ENCODE peak calls at places on chromosomes 11 and 22, in four cellular contexts. G is neuronal stem cell, P is PC-3, T is heart right ventricle. E is an unnamed sample. For H3K4me1, the result is how much of the 10 kb centered on the place peaks cover.

GRCh38 chr11:35330924-35331323 is 88.4 kb downstream of the SLC1A2 start:
- DNase-seq in G (no peak), T (no peak), P (no peak), E (no peak)

GRCh38 chr11:111305403-111305802 is 7.1 kb downstream of the POU2AF3 start:
- DNase-seq in T (no peak), G (no peak), P (no peak), E (no peak)

GRCh38 chr22:32850157-32850556 is 48.7 kb downstream of the TIMP3 start:
- DNase-seq in P (no peak), G (no peak), T (no peak), E (no peak)

GRCh38 chr11:72609045-72609444 is 65.2 kb downstream of the PDE2A start:
- DNase-seq in P (peak), G (no peak), T (no peak), E (no peak)

GRCh38 chr22:28810839-28811491 is 10.6 kb upstream of the XBP1 start:
- DNase-seq in P (no peak), T (no peak), G (no peak), E (no peak)

GRCh38 chr11:46122955-46123354 is 1.7 kb upstream of the PHF21A start:
- DNase-seq in P (peak), G (no peak), T (no peak), E (no peak)

GRCh38 chr11:28384418-28384817 is 276.2 kb downstream of the METTL15 start:
- DNase-seq in T (no peak), P (peak), G (no peak), E (peak)

GRCh38 chr11:93477684-93478234 is 65.4 kb downstream of the SMCO4 start:
- DNase-seq in T (no peak), G (peak), P (no peak), E (no peak)

GRCh38 chr11:32602657-32603410 is 19.2 kb downstream of the EIF3M start:
- DNase-seq in T (no peak), G (no peak), P (peak), E (no peak)

GRCh38 chr22:31241200-31241599 is 29.1 kb downstream of the LIMK2 start:
- DNase-seq in P (no peak), T (no peak), G (no peak), E (no peak)

GRCh38 chr11:83064011-83064410 is 7.7 kb downstream of the RAB30 start:
- DNase-seq in T (no peak), G (no peak), P (no peak), E (no peak)

GRCh38 chr22:17381237-17381913 is 12.1 kb downstream of the CECR2 start:
- DNase-seq in T (no peak), G (no peak), P (peak), E (no peak)

GRCh38 chr22:38700789-38701628 is at the start of gene JOSD1:
- DNase-seq in G (peak), P (peak), T (peak), E (peak)

GRCh38 chr11:4881188-4881587 is 512 bp upstream of the OR51T1 start:
- DNase-seq in T (no peak), P (no peak), G (no peak), E (no peak)

GRCh38 chr11:119567667-119568582 is 145.0 kb upstream of the THY1 start:
- DNase-seq in G (no peak), P (peak), T (no peak), E (peak)

GRCh38 chr11:119832536-119832935 is 103.5 kb upstream of the NECTIN1 start:
- DNase-seq in P (peak), T (peak), G (no peak), E (no peak)

GRCh38 chr11:71223081-71223405 is 29.3 kb downstream of the SHANK2 start:
- DNase-seq in P (no peak), G (no peak), T (no peak), E (no peak)

GRCh38 chr22:22005945-22006595 is 23.5 kb upstream of the TOP3B start:
- DNase-seq in G (no peak), P (no peak), T (no peak), E (no peak)

GRCh38 chr11:66768088-66768521 is 39.1 kb upstream of the SPTBN2 start:
- DNase-seq in P (no peak), T (no peak), G (no peak), E (no peak)

GRCh38 chr11:129315781-129316579 is 59.7 kb upstream of the BARX2 start:
- DNase-seq in T (no peak), P (peak), G (no peak), E (no peak)

GRCh38 chr11:28346209-28346608 is 238.0 kb downstream of the METTL15 start:
- DNase-seq in G (no peak), T (no peak), P (peak), E (no peak)

GRCh38 chr22:35258144-35258988 is 1.1 kb downstream of the HMGXB4 start:
- DNase-seq in P (peak), G (peak), T (no peak), E (no peak)

GRCh38 chr22:36811094-36811797 is 5.6 kb downstream of the PVALB start:
- DNase-seq in P (no peak), G (no peak), T (no peak), E (no peak)

GRCh38 chr22:35444685-35445399 is 44.9 kb downstream of the MCM5 start:
- DNase-seq in G (no peak), P (no peak), T (no peak), E (no peak)

GRCh38 chr11:5690216-5690615 is 626 bp downstream of the TRIM22 start:
- DNase-seq in P (no peak), T (no peak), G (no peak), E (no peak)

GRCh38 chr22:40967120-40967760 is 16.1 kb downstream of the RBX1 start:
- DNase-seq in G (no peak), P (no peak), T (no peak), E (no peak)

GRCh38 chr11:131770801-131771200 is 400.4 kb downstream of the NTM start:
- DNase-seq in T (no peak), P (no peak), G (no peak), E (no peak)

GRCh38 chr11:42901084-42901483 is 410.7 kb upstream of the API5 start:
- DNase-seq in T (no peak), P (no peak), G (no peak), E (no peak)

GRCh38 chr11:29171350-29171950 is 845.4 kb downstream of the KCNA4 start:
- DNase-seq in T (no peak), P (no peak), G (no peak), E (no peak)

GRCh38 chr11:9825315-9825714 is 161.4 kb downstream of the SWAP70 start:
- DNase-seq in P (peak), G (no peak), T (no peak), E (no peak)

GRCh38 chr11:83951521-83951920 is 665.4 kb upstream of the CCDC90B start:
- DNase-seq in T (no peak), P (no peak), G (no peak), E (no peak)

GRCh38 chr11:18171377-18172000 is 1.1 kb upstream of the MRGPRX4 start:
- DNase-seq in P (peak), T (no peak), G (peak), E (peak)

GRCh38 chr11:12173111-12173510 is 62.7 kb downstream of the MICAL2 start:
- DNase-seq in T (no peak), G (no peak), P (no peak), E (no peak)
- H3K4me1 ChIP-seq in T (under half), G (under half), P (half or more), E (half or more)

DNA sequence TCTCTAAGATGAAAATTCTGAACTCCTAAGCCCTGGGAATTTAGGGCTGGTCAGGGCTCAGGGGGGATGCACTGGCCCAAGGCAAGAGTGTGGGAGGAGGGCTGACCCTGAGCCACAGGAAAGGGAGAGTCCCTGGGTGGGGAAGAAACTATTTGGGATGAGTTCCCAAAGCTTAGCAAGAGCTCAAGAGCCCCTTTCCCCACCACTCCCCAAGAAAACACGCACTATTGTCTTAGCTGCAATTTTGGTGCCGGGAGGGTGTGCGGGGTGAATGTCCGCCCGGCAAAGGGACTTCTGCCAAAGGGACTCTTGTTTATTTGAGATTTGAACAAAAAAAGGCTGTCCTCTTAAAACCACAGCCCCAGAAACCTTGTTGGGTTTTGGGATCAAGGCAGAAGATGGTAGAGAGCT is 37.0 kb downstream of the KIAA1671 start:
- DNase-seq in T (no peak), G (no peak), P (no peak), E (no peak)
- H3K27ac ChIP-seq in T (peak), G (no peak), P (peak), E (no peak)

DNA sequence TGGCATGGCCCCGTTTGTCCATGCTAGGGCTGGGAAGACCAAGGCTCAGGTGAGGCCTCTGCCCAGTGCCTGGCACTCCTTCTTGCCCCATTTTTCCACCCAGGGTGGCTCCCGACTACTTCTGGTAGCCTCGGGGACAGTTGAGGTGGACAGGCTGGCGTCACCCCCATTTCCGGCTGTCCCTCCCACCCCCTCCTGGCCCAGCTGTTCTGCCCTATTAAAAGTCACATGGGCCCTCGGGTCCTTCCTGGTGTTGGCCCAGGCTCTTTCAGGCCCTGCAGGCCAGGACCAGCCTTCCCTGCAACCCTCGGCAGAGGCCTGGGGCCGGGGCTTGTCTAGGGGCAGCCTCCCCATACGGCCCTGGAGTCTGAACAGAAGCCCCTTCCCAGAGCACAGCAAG is 9.5 kb downstream of the CD81 start:
- DNase-seq in P (no peak), T (peak), G (no peak), E (no peak)
- H3K4me1 ChIP-seq in P (under half), T (half or more), G (under half), E (under half)

GRCh38 chr11:125338886-125339811 is 156.9 kb downstream of the FEZ1 start:
- DNase-seq in G (no peak), T (no peak), P (no peak), E (no peak)
- H3K27ac ChIP-seq in G (no peak), T (peak), P (no peak), E (no peak)

GRCh38 chr22:46061124-46061410 is 84.1 kb upstream of the WNT7B start:
- DNase-seq in T (no peak), P (no peak), G (no peak), E (no peak)

GRCh38 chr22:46062971-46063631 is 86.1 kb upstream of the WNT7B start:
- DNase-seq in P (no peak), T (no peak), G (no peak), E (no peak)

GRCh38 chr22:46062232-46062615 is 85.3 kb upstream of the WNT7B start:
- DNase-seq in G (no peak), P (no peak), T (no peak), E (no peak)

GRCh38 chr22:46060292-46061123 is 83.5 kb upstream of the WNT7B start:
- DNase-seq in T (no peak), P (peak), G (no peak), E (no peak)

GRCh38 chr22:46061431-46062231 is 84.7 kb upstream of the WNT7B start:
- DNase-seq in G (peak), P (no peak), T (no peak), E (no peak)
- H3K4me1 ChIP-seq in G (under half), P (half or more), T (under half), E (half or more)

GRCh38 chr11:86918943-86919342 is 36.3 kb downstream of the FZD4 start:
- DNase-seq in T (no peak), P (no peak), G (no peak), E (no peak)

GRCh38 chr11:86917577-86917976 is 37.6 kb downstream of the FZD4 start:
- DNase-seq in P (no peak), T (no peak), G (no peak), E (no peak)

GRCh38 chr11:86914836-86915519 is 40.2 kb downstream of the FZD4 start:
- DNase-seq in T (no peak), P (no peak), G (no peak), E (no peak)

GRCh38 chr11:86919557-86920210 is 35.5 kb downstream of the FZD4 start:
- DNase-seq in P (peak), G (peak), T (no peak), E (peak)

DNA sequence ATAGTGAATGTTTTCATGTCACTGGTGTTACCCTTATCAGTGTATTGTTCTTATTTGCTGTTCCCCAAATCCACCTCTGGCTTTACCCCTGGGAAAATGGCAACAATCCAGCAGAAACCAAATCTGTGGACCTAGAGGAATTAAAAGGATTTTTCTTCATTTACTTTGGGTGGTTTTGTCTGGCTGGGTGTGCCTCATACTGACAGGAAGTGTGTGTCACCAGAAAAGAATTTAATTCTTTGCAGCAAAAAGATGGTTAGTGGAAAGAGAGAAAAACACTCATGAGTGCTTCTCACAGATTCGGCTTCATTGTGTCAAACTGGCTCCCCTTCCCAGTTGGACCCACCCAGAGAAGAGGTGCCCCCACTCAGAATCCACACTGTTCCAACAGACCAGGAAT is 38.9 kb downstream of the FZD4 start:
- DNase-seq in P (peak), T (no peak), G (no peak), E (peak)
- H3K27ac ChIP-seq in P (peak), T (peak), G (no peak), E (peak)

DNA sequence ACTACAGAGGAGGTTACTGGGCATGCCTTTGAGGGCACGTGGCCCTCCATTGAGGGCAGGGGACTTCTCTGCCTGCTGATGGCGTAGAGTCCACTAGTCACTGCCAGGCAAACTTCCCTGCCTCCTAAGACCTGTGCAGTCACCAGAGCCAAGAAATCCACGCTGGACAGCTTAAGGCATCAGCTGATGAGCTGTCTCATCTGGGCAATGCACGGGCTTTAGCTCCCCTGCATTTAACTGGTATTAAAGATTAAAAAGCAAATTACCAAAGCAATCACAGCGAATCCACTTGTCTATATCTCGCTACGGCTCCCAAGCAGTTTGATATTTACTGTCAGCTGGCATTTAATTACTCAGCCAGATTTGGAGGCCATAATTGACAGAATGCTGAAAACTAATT is 68.6 kb downstream of the SPATA19 start:
- DNase-seq in T (no peak), P (no peak), G (no peak), E (no peak)
- H3K4me1 ChIP-seq in T (under half), P (under half), G (under half), E (under half)

GRCh38 chr22:49633010-49633324 is 194.7 kb downstream of the BRD1 start:
- DNase-seq in G (no peak), T (no peak), P (no peak), E (no peak)
- H3K27ac ChIP-seq in G (no peak), T (peak), P (no peak), E (no peak)

GRCh38 chr11:121067026-121067425 is 34.0 kb upstream of the TECTA start:
- DNase-seq in P (peak), G (no peak), T (no peak), E (no peak)
- H3K4me1 ChIP-seq in P (under half), G (under half), T (under half), E (under half)

DNA sequence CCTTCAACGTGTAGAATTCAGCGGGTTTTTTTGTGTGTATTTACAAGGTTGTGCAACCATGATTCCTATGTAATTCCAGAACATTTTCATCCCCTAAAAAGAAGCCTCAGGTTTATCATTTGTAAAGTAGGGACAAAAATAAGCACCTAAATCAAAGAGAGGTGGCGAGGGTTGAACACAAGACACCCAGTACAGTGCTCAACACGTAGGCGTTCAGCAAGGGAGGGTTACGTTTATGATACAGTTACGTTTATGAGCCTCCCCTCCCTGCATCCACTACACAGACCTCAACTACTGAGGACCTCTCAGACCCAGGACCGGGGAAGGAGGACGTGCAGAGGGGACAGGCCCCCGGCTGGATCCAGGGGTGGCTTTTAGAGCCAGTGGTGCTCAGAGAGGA is 44.7 kb downstream of the FLRT1 start:
- DNase-seq in G (no peak), P (no peak), T (no peak), E (no peak)
- H3K27ac ChIP-seq in G (no peak), P (no peak), T (no peak), E (no peak)